ENCODE peak calls at places on chromosomes 16 and 17, in four cellular contexts. P is stimulated activated CD8-positive, alpha-beta memory T cell treated with anti-CD3 and anti-CD28 coated beads, Interleukin-15, amount 100 ng/mL, for 24 hours; T is activated CD4-positive, alpha-beta T cell treated with anti-CD3 and anti-CD28 coated beads, Interleukin-2, amount 50 U/mL, for 1 hour; Y is central memory CD4-positive, alpha-beta T cell. C is an unnamed sample.

GRCh38 chr17:49581645-49581992 is 5.9 kb downstream of the NXPH3 start:
- DNase-seq in Y (no peak), P (no peak), T (no peak), C (no peak)

GRCh38 chr16:10738231-10739077 is 5.2 kb upstream of the NUBP1 start:
- DNase-seq in P (no peak), T (no peak), Y (no peak), C (no peak)

GRCh38 chr17:65562206-65562531 is 721 bp upstream of the AXIN2 start:
- DNase-seq in Y (no peak), T (no peak), P (no peak), C (no peak)

GRCh38 chr16:71927383-71927782 is 32.1 kb downstream of the IST1 start:
- DNase-seq in T (no peak), P (no peak), Y (no peak), C (no peak)

GRCh38 chr17:10063730-10064221 is 134.6 kb downstream of the GAS7 start:
- DNase-seq in P (no peak), T (no peak), Y (no peak), C (no peak)

GRCh38 chr17:68381076-68381900 is 76.0 kb downstream of the WIPI1 start:
- DNase-seq in P (no peak), Y (no peak), T (no peak), C (no peak)

GRCh38 chr16:50296807-50297206 is 30.5 kb downstream of the ADCY7 start:
- DNase-seq in Y (no peak), P (no peak), T (no peak), C (no peak)

GRCh38 chr17:36525113-36525512 is 9.6 kb downstream of the MYO19 start:
- DNase-seq in P (no peak), T (no peak), Y (no peak), C (no peak)

GRCh38 chr17:26962255-26963162 is 331.4 kb upstream of the WSB1 start:
- DNase-seq in T (no peak), Y (no peak), P (no peak), C (no peak)

GRCh38 chr17:48053758-48054237 is 5.6 kb downstream of the NFE2L1 start:
- DNase-seq in Y (no peak), T (no peak), P (no peak), C (no peak)

C was measured in omental fat pad.